ENCODE peak calls at places on chromosomes 2 and 18, in seven cellular contexts. V is astrocyte, D is heart left ventricle, C is A549, N is stomach, I is WERI-Rb-1, U is cardiac muscle cell. T is an unnamed sample.

GRCh38 chr2:140643761-140644187 is 1487.0 kb downstream of the LRP1B start:
- DNase-seq in V (peak), D (no peak), C (peak), N (no peak), I (no peak), U (no peak), T (no peak)

GRCh38 chr2:174325932-174326879 is 8.5 kb upstream of the SP9 start:
- DNase-seq in V (no peak), D (peak), C (no peak), N (no peak), I (peak), U (no peak), T (no peak)

GRCh38 chr2:29060491-29060890 is 13.8 kb downstream of the PCARE start:
- DNase-seq in V (no peak), D (no peak), C (no peak), N (no peak), I (peak), U (no peak), T (no peak)

GRCh38 chr2:118103963-118104942 is 16.0 kb downstream of the INSIG2 start:
- DNase-seq in V (no peak), D (no peak), C (no peak), N (no peak), I (no peak), U (no peak), T (no peak)

GRCh38 chr2:30368258-30368657 is 78.8 kb upstream of the LCLAT1 start:
- DNase-seq in V (peak), D (no peak), C (no peak), N (no peak), I (peak), U (peak), T (no peak)

GRCh38 chr2:9335322-9335754 is 88.0 kb downstream of the ITGB1BP1 start:
- DNase-seq in V (no peak), D (no peak), C (no peak), N (no peak), I (no peak), U (no peak), T (no peak)

GRCh38 chr2:86790828-86791561 is at the start of gene CD8A:
- DNase-seq in V (no peak), D (no peak), C (no peak), N (no peak), I (no peak), U (no peak), T (no peak)

GRCh38 chr2:145108385-145108784 is 588.5 kb upstream of the ZEB2 start:
- DNase-seq in V (peak), D (no peak), C (no peak), N (no peak), I (no peak), U (no peak), T (no peak)

GRCh38 chr2:72959554-72959953 is 42.2 kb downstream of the EMX1 start:
- DNase-seq in V (no peak), D (no peak), C (no peak), N (no peak), I (no peak), U (no peak), T (no peak)

GRCh38 chr2:28312307-28313278 is 80.1 kb upstream of the FOSL2 start:
- DNase-seq in V (no peak), D (no peak), C (no peak), N (no peak), I (no peak), U (no peak), T (no peak)

GRCh38 chr18:37711990-37712389 is 146.4 kb upstream of the CELF4 start:
- DNase-seq in V (no peak), D (no peak), C (no peak), N (no peak), I (no peak), U (no peak), T (no peak)

GRCh38 chr18:42781298-42781815 is 334.1 kb downstream of the RIT2 start:
- DNase-seq in V (no peak), D (no peak), C (no peak), N (no peak), I (no peak), U (no peak), T (no peak)

GRCh38 chr2:171200469-171200868 is 39.8 kb upstream of the TLK1 start:
- DNase-seq in V (no peak), D (no peak), C (no peak), N (no peak), I (no peak), U (no peak), T (no peak)

GRCh38 chr18:63316612-63317555 is 2.7 kb downstream of the BCL2 start:
- DNase-seq in V (no peak), D (no peak), C (no peak), N (no peak), I (no peak), U (no peak), T (no peak)

GRCh38 chr2:71939588-71940535 is 207.8 kb downstream of the CYP26B1 start:
- DNase-seq in V (no peak), D (peak), C (no peak), N (no peak), I (peak), U (no peak), T (peak)

GRCh38 chr2:160635488-160635887 is 141.9 kb upstream of the RBMS1 start:
- DNase-seq in V (peak), D (no peak), C (no peak), N (no peak), I (no peak), U (peak), T (no peak)

GRCh38 chr2:206688453-206688852 is 29.7 kb downstream of the DYTN start:
- DNase-seq in V (no peak), D (no peak), C (no peak), N (no peak), I (no peak), U (no peak), T (no peak)

GRCh38 chr2:173021939-173022371 is 53.7 kb upstream of the MAP3K20 start:
- DNase-seq in V (no peak), D (peak), C (peak), N (no peak), I (peak), U (no peak), T (no peak)

GRCh38 chr2:157375384-157375783 is 49.8 kb upstream of the ERMN start:
- DNase-seq in V (no peak), D (no peak), C (no peak), N (no peak), I (no peak), U (no peak), T (no peak)

GRCh38 chr18:12308386-12309100 is 502 bp downstream of the TUBB6 start:
- DNase-seq in V (peak), D (peak), C (peak), N (peak), I (peak), U (peak), T (peak)

GRCh38 chr18:76126327-76126726 is 368.7 kb downstream of the ZNF516 start:
- DNase-seq in V (no peak), D (no peak), C (no peak), N (no peak), I (peak), U (peak), T (no peak)

GRCh38 chr2:104969564-104969963 is 68.3 kb upstream of the MRPS9 start:
- DNase-seq in V (peak), D (no peak), C (no peak), N (no peak), I (no peak), U (no peak), T (no peak)

GRCh38 chr2:121202541-121203310 is 82.3 kb downstream of the TFCP2L1 start:
- DNase-seq in V (no peak), D (no peak), C (no peak), N (peak), I (no peak), U (no peak), T (no peak)

GRCh38 chr2:170177950-170178781 is at the start of gene MYO3B:
- DNase-seq in V (peak), D (no peak), C (no peak), N (no peak), I (peak), U (no peak), T (no peak)

GRCh38 chr2:9774266-9774665 is 69.0 kb upstream of the TAF1B start:
- DNase-seq in V (no peak), D (peak), C (no peak), N (no peak), I (no peak), U (no peak), T (peak)

GRCh38 chr2:160267022-160267421 is 67.0 kb upstream of the ITGB6 start:
- DNase-seq in V (no peak), D (no peak), C (no peak), N (no peak), I (no peak), U (no peak), T (no peak)

GRCh38 chr2:150472122-150472899 is 15.2 kb downstream of the RND3 start:
- DNase-seq in V (peak), D (peak), C (no peak), N (peak), I (no peak), U (no peak), T (peak)

DNA sequence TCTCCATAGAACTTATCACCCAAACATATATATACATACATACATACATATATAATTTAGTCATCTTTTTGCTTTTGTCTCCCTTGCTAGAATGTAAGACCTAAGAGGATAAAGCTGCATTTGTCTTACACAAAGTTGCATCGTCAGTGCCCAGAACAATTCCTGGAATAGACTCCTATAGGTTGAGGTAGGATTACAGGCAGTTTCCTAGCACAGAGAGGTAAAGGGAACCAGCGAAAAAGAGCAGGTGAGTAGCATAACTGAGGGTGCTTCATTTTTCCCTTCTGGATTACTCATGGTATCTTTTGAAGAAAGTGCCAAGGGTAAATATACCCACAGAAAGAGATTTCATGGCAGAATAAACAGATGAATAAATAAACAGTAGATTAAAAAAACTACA is 68.1 kb upstream of the AMMECR1L start:
- DNase-seq in V (no peak), D (no peak), C (no peak), N (no peak), I (no peak), U (no peak), T (no peak)
- H3K27ac ChIP-seq in V (no peak), D (peak), C (no peak), N (peak), I (no peak), U (no peak), T (peak)

GRCh38 chr2:126911111-126911796 is 12.6 kb downstream of the TEX51 start:
- DNase-seq in V (no peak), D (no peak), C (no peak), N (no peak), I (no peak), U (no peak), T (peak)
- TF ChIP-seq CTCF in V (no peak), D (no peak), C (no peak), N (no peak), I (no peak), U (no peak), T (no peak)

DNA sequence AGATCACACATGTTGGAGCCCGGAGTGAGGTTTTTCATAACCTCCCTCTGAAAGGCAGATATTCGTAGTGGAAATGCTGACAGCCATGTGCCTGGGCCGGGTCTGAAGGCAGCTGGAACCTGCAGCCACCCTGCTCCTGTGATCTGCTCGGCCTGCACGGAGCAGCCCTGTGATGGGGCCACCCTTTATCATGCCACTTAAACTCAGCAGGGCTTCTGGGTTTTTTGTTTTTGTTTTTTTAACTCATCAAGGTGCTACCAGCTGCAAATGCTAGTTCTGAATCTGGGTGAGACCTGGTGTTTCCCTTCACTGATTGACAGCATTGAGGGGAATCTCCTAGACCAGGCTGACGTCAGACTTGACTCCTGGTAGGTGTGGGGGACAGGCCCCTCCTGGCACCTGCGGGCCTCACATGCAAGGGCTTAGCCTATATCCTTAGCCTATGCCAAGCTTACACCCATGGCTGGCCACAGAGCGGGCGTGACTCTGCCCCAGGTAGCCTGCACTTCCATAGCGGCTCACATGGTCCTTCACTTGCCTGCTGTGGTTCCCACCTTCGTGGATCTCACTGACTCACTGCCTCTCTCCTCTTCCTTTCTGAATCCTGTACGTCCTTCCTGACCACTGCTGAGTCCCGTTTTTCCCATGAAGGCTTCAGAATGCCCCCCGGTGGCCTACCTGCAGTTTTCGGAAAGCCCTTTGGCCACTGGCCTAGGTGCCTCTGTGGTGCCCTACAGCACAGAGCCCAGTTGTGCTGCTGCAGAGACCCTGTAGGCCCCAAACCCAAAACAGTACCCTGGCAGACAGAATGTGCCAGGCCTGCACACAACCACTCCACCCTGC is 217.2 kb downstream of the SEPTIN10 start:
- DNase-seq in V (no peak), D (no peak), C (no peak), N (no peak), I (peak), U (no peak), T (no peak)
- H3K4me3 ChIP-seq in V (no peak), D (no peak), C (no peak), N (no peak), I (no peak), U (no peak), T (no peak)

DNA sequence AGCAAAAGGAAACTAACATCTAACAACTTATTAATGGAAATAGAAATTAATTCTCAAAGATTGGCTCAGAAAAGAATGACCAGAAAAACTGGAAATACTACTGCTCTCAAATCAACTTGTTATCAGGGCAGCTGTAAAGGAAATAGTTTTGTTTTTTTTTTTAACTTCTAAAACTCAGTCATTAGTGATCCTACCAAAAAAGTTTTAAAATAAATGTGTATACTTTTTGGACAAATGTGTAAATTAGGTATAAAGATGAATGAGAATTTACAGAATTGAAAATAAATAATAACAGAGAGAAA is 52.1 kb upstream of the PEX13 start:
- DNase-seq in V (no peak), D (no peak), C (no peak), N (no peak), I (no peak), U (no peak), T (no peak)
- H3K27ac ChIP-seq in V (no peak), D (no peak), C (no peak), N (peak), I (no peak), U (no peak), T (no peak)

DNA sequence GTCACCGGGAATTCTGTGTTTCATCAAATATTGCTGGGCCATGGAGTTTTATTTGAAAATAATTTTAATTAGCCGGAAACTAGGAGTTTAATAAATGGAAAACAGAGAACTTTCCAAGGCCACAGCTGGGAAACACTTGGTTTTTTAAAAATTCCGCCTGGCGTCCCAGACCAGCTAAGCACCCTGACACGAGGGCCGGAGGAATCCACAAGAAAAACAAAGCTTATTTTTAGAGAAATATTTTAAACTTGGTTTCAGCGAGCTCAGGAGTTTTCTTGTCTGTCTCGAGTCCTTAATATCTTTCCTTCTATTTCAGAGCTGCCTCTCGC is 8.2 kb downstream of the ZFP36L2 start:
- DNase-seq in V (no peak), D (no peak), C (no peak), N (no peak), I (no peak), U (no peak), T (no peak)
- TF ChIP-seq CTCF in V (no peak), D (peak), C (no peak), N (no peak), I (no peak), U (no peak), T (no peak)

GRCh38 chr2:168201722-168202121 is 45.7 kb downstream of the STK39 start:
- DNase-seq in V (no peak), D (no peak), C (no peak), N (no peak), I (no peak), U (no peak), T (no peak)

GRCh38 chr2:168207861-168208260 is 39.5 kb downstream of the STK39 start:
- DNase-seq in V (no peak), D (no peak), C (no peak), N (no peak), I (no peak), U (no peak), T (no peak)

GRCh38 chr2:168201211-168201610 is 46.2 kb downstream of the STK39 start:
- DNase-seq in V (peak), D (no peak), C (no peak), N (no peak), I (no peak), U (no peak), T (no peak)

GRCh38 chr2:168208652-168209051 is 38.7 kb downstream of the STK39 start:
- DNase-seq in V (no peak), D (no peak), C (no peak), N (no peak), I (no peak), U (no peak), T (no peak)

DNA sequence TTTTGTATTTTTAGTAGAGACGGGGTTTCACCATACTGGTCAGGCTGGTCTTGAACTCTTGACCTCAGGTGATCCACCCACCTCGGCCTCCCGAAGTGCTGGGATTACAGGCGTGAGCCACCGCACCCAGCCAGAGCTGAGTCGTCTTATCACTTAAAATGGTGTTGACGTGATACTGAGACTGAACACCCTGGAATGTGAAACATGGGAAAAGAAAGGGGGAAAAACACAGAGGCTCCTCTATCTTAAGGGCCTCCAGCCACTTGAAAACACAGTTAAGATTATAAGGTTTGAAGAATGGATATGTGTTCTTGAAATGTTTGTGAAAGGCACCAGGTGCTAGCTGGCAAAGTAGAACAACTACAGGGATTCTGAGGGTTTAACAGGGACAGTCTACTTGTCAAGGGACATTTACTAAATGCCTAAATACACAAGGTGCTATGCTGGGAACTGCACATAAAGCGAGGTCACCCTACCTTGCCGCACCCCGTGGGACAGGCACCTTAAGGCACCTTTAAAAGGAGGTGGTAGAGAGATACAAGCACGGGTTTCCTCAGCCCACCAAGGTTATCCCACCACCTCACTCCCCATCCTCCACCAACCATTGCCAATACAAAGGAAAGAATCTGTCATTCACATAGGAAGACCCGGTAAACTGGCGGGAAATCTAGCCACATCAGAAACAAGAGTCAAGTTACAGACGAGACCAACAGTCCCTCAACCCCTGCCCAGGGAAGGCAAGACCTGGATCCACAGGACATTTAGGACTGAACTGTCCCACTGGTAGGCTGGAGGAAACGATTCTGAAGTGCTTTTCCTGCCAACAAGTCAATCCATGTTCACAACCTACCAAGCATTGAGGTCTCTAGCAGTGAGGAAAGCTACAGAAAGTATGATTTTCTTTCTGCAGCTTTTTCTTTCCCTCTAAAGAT is 43.4 kb downstream of the STK39 start:
- DNase-seq in V (no peak), D (no peak), C (no peak), N (no peak), I (no peak), U (peak), T (no peak)
- H3K4me3 ChIP-seq in V (no peak), D (no peak), C (no peak), N (no peak), I (no peak), U (no peak), T (no peak)

GRCh38 chr2:13651684-13652131 is 935.0 kb downstream of the TRIB2 start:
- DNase-seq in V (no peak), D (no peak), C (no peak), N (no peak), I (no peak), U (no peak), T (no peak)

GRCh38 chr2:13654416-13654815 is 937.7 kb downstream of the TRIB2 start:
- DNase-seq in V (peak), D (no peak), C (no peak), N (no peak), I (no peak), U (no peak), T (no peak)

GRCh38 chr2:13650586-13651180 is 933.9 kb downstream of the TRIB2 start:
- DNase-seq in V (no peak), D (no peak), C (no peak), N (no peak), I (peak), U (no peak), T (no peak)

DNA sequence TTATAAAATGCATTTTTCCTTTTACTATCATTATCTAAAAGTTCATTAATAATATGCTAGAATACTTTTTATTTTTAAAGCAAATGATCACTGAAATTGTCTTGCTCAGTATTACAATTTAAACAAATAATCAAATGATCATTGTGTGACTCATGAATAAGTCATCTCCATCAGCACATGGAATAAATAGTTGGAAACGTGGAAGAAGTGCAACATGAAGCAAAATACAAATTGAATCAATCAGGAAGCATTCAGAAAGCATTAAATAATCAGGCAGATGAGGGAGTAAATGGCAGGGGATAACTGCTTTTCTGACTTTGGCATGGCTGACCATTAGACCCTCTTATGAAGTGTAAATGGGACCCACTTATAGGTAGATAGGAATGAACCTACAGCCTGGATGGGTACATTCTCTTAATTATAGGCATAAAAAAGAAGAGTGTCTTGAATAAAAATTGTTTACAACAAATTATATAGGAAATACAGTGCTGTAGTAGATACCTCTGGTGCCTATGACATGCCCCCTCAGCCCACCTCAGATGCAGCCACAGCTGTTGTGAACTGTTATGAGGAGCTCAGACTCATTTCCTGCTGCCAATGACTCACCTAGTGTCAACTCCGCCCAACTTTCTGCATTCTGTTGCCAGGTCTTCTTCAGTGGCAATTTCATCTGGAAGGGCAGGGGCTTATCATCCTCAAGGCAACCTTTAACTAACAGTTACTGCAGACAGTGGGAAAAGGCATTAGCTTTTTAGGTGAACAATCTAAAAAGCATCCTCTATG is 936.0 kb downstream of the TRIB2 start:
- DNase-seq in V (peak), D (no peak), C (no peak), N (no peak), I (no peak), U (no peak), T (no peak)
- H3K27ac ChIP-seq in V (peak), D (no peak), C (no peak), N (no peak), I (no peak), U (no peak), T (no peak)

T was measured in right atrium auricular region.